ENCODE peak calls at places on chromosome 9, in seven cellular contexts. D is dorsolateral prefrontal cortex; V is D721Med; I is CD8-positive, alpha-beta T cell; Y is SW 1271; J is COR-L47; Z is GM04504. M is an unnamed sample.

GRCh38 chr9:98226968-98227367 is 28.5 kb downstream of the TBC1D2 start:
- DNase-seq in I (no peak), J (no peak), Y (no peak), Z (no peak), D (no peak), V (no peak), M (no peak)

GRCh38 chr9:115167175-115167574 is 49.2 kb upstream of the TNC start:
- DNase-seq in Y (peak; percentile 18), D (no peak), J (no peak), Z (peak; percentile 62), V (no peak), I (no peak), M (no peak)

GRCh38 chr9:94802795-94803194 is 76.3 kb downstream of the AOPEP start:
- DNase-seq in V (no peak), D (no peak), I (no peak), Z (peak; percentile 47), J (no peak), Y (no peak), M (no peak)

GRCh38 chr9:135893104-135893503 is 14.2 kb downstream of the CAMSAP1 start:
- DNase-seq in J (no peak), Y (no peak), V (no peak), D (no peak), Z (no peak), I (no peak), M (no peak)

GRCh38 chr9:935348-935965 is 41.0 kb upstream of the DMRT3 start:
- DNase-seq in Y (no peak), D (no peak), I (no peak), J (no peak), Z (peak; percentile 24), V (no peak), M (peak; percentile 91)

GRCh38 chr9:83307051-83307724 is 231.0 kb downstream of the FRMD3 start:
- DNase-seq in J (no peak), Z (no peak), D (no peak), Y (no peak), I (no peak), V (no peak), M (no peak)

GRCh38 chr9:104080983-104081382 is 13.1 kb upstream of the SMC2 start:
- DNase-seq in Y (no peak), Z (no peak), J (no peak), I (no peak), D (no peak), V (no peak), M (no peak)

GRCh38 chr9:6354072-6354686 is 26.0 kb downstream of the TPD52L3 start:
- DNase-seq in V (peak; percentile 43), Y (no peak), I (no peak), Z (peak; percentile 40), D (no peak), J (peak; percentile 16), M (peak; percentile 78)

GRCh38 chr9:112777914-112778313 is 27.4 kb downstream of the SNX30 start:
- DNase-seq in Y (no peak), J (no peak), I (no peak), V (no peak), Z (no peak), D (no peak), M (no peak)

GRCh38 chr9:129111762-129112151 is 542 bp downstream of the PTPA start:
- DNase-seq in Y (no peak), Z (no peak), J (peak; percentile 20), V (peak; percentile 32), I (no peak), D (no peak), M (peak; percentile 24)

GRCh38 chr9:117335797-117336435 is 78.9 kb downstream of the ASTN2 start:
- DNase-seq in I (no peak), Y (no peak), V (peak; percentile 36), D (no peak), Z (no peak), J (no peak), M (no peak)

GRCh38 chr9:7045361-7045760 is 287.6 kb downstream of the KDM4C start:
- DNase-seq in V (no peak), Z (no peak), D (no peak), J (no peak), I (no peak), Y (no peak), M (no peak)

GRCh38 chr9:120931278-120932085 is 4.9 kb upstream of the TRAF1 start:
- DNase-seq in D (no peak), J (no peak), Y (no peak), V (no peak), I (no peak), Z (no peak), M (no peak)

GRCh38 chr9:136007906-136008692 is 46.9 kb upstream of the UBAC1 start:
- DNase-seq in I (no peak), V (no peak), Y (no peak), Z (peak; percentile 18), D (no peak), J (no peak), M (no peak)

GRCh38 chr9:131747352-131747751 is 7.5 kb upstream of the RAPGEF1 start:
- DNase-seq in Y (peak; percentile 40), Z (peak; percentile 43), J (peak; percentile 32), V (no peak), I (no peak), D (no peak), M (peak; percentile 9)

GRCh38 chr9:97501177-97501971 is at the start of gene TMOD1:
- DNase-seq in I (no peak), J (peak; percentile 62), V (peak; percentile 77), Y (peak; percentile 21), D (peak; percentile 63), Z (no peak), M (peak; percentile 61)

GRCh38 chr9:35966433-35966832 is 8.5 kb upstream of the OR2S2 start:
- DNase-seq in Z (no peak), V (no peak), D (no peak), J (no peak), I (no peak), Y (no peak), M (no peak)

M was measured in NCI-H748 treated with DMSO at 0.1 percent for 48 hours.